ENCODE peak calls at places on chromosomes 7 and 10, in nine cellular contexts. R is PC-9, Z is astrocyte of the spinal cord, T is Calu3, A is mucosa of descending colon, U is lower leg skin, V is glutamatergic neuron, P is heart left ventricle, W is GM23338. G is an unnamed sample.

GRCh38 chr7:74236284-74236683 is 17.9 kb downstream of the RFC2 start:
- DNase-seq in R (no peak), Z (no peak), T (no peak), A (no peak), U (no peak), V (no peak), P (no peak), W (no peak), G (no peak)

GRCh38 chr7:5695037-5695708 is 86.3 kb downstream of the RNF216 start:
- DNase-seq in R (no peak), Z (peak; percentile 95), T (no peak), A (peak; percentile 36), U (no peak), V (no peak), P (peak; percentile 68), W (no peak), G (no peak)

GRCh38 chr10:100362570-100363496 is 15.8 kb downstream of the SCD start:
- DNase-seq in R (no peak), Z (no peak), T (no peak), A (no peak), U (no peak), V (no peak), P (no peak), W (no peak), G (no peak)

GRCh38 chr10:35339946-35340345 is 3.6 kb downstream of the CCNY start:
- DNase-seq in R (no peak), Z (no peak), T (no peak), A (no peak), U (no peak), V (no peak), P (no peak), W (no peak), G (no peak)

GRCh38 chr7:2970907-2971306 is 72.8 kb downstream of the CARD11 start:
- DNase-seq in R (no peak), Z (no peak), T (no peak), A (no peak), U (no peak), V (no peak), P (no peak), W (no peak), G (peak; percentile 34)

GRCh38 chr10:91409069-91409868 is 875 bp upstream of the HECTD2 start:
- DNase-seq in R (peak; percentile 42), Z (peak; percentile 89), T (peak; percentile 31), A (peak; percentile 82), U (peak; percentile 81), V (peak; percentile 71), P (peak; percentile 92), W (peak; percentile 61), G (peak; percentile 87)

GRCh38 chr10:34168429-34168828 is 646.7 kb downstream of the PARD3 start:
- DNase-seq in R (no peak), Z (no peak), T (no peak), A (peak; percentile 15), U (no peak), V (no peak), P (peak; percentile 38), W (no peak), G (no peak)

GRCh38 chr10:62373995-62374861 is at the start of gene ZNF365:
- DNase-seq in R (no peak), Z (peak; percentile 27), T (peak; percentile 56), A (no peak), U (no peak), V (peak; percentile 75), P (peak; percentile 34), W (peak; percentile 78), G (no peak)

GRCh38 chr7:89773594-89773993 is 380.7 kb upstream of the STEAP1 start:
- DNase-seq in R (no peak), Z (no peak), T (no peak), A (no peak), U (no peak), V (no peak), P (no peak), W (no peak), G (no peak)

GRCh38 chr10:110151871-110152270 is 55.5 kb upstream of the MXI1 start:
- DNase-seq in R (no peak), Z (no peak), T (no peak), A (no peak), U (no peak), V (no peak), P (no peak), W (no peak), G (no peak)

DNA sequence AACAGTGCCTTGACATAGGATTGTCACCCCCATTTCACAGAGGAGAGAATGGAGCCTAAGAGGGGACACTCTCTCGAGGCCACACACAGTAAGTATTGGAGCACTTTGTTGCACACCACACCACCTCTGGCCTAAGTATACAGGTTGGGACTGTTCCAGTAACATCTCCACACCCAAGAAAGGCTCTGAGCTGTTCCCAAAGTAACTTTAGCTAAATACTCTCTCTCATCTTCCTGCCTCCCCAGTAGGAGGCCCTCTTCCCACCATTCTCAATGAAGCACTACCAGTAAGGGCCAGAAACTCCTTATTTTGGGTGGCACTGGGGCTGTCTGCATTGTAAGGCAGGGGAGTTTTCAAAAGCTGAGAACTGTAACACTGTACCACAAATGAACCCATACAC is 189.5 kb downstream of the ZNF438 start:
- DNase-seq in R (no peak), Z (no peak), T (no peak), A (no peak), U (no peak), V (no peak), P (no peak), W (no peak), G (no peak)
- TF ChIP-seq CTCF in R (no peak), Z (peak; percentile 4), T (no peak), A (no peak), U (no peak), V (no peak), P (no peak), W (peak; percentile 51), G (no peak)

DNA sequence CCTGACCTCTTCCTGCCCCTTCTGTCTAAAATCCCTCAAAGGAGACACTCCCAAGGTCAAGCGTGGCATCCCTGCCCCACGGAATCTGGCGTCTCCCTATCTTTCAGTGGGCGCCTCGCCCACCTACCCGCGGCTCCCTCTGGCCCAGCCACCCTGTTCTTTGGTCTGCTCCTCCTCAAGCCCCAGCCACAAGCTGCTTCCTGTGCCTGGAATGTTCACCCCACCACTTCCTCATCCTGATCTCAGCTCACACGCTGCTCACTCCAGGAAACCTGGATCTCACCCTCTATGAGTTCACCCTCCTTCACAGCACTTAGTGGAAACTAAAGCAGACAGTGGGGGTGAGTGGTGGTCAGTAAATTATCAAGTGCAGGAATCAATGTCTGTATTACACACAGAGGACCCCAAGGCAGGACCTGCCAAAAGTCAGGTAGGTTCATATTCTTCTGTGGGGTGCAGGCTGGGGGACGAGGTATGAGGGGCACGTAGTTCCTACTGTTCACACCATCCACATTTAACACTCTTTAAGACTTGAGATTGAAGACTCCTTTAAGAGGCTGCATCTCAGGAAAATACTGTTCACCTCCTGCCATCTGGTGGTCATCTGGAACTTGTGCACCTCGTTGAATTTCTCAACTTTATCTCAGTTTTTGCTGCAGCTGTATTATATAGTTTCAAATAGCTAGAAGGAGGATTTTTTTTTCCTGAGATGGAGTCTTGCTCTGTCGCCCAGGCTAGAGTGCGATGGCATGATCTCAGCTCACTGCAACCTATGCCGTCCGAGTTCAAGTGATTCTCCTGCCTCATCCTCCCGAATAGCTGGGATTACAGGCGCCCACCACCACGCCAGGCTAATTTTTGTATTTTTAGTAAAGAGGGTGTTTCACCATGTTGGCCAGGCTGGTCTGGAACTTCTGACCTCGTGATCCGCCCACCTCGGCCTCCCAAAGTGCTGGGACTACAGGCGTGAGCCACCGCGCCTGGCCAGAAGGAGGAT is 166.6 kb downstream of the ARHGAP21 start:
- DNase-seq in R (peak; percentile 47), Z (peak; percentile 79), T (peak; percentile 52), A (peak; percentile 30), U (no peak), V (no peak), P (no peak), W (peak; percentile 76), G (no peak)
- TF ChIP-seq CTCF in R (peak; percentile 75), Z (peak; percentile 68), T (peak; percentile 64), A (peak; percentile 36), U (no peak), V (peak; percentile 68), P (peak; percentile 57), W (peak; percentile 82), G (peak; percentile 88)

DNA sequence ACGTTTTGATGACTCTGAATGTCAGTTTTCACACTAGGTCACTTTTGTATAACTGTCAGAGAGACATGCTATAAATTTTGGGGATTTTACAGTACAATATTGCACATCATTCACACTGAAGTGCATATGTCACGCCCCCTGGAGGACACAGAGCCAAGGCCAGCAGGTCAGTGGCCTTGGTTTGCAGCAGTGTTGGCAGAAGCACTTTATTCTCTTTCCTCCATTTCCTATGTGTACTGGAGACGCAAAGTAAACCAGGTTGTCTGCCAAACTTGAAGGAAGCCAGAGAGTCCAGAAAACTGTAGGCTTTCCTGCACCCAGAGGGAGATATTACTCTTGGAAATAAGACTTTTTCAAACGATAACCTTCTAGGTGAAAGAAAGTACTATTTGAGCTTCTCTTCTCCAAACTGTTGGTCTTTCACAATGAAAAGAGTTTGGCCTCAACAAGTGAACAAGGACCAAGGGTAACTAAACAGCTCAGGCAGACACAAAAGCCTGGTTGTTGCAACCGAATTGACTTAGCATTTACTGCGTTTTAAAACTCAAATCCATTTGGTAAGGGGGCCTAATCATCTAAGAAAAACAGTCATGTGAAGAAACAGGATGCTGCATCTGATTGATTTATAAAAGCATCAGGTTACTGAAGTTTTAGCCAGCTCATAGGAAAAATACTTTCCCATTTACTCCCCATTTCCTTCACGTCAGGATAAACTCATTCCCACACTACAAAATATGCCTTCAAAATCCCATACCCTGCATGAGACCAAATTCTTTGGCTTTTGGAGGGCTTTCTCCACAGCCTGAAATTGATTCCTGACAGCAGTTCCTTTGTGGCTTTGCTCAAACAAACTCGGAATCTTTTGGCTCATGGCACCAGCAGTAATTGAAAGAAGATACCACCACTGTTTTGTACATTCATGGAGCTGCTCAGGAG is 83.0 kb upstream of the SEC61G start:
- DNase-seq in R (peak; percentile 48), Z (peak; percentile 91), T (peak; percentile 66), A (peak; percentile 38), U (no peak), V (peak; percentile 52), P (peak; percentile 42), W (peak; percentile 66), G (no peak)
- TF ChIP-seq CTCF in R (peak; percentile 77), Z (peak; percentile 44), T (peak; percentile 72), A (no peak), U (no peak), V (peak; percentile 43), P (peak; percentile 28), W (peak; percentile 74), G (peak; percentile 60)

GRCh38 chr10:19689231-19689630 is 127.0 kb upstream of the PLXDC2 start:
- DNase-seq in R (no peak), Z (no peak), T (no peak), A (no peak), U (no peak), V (no peak), P (no peak), W (no peak), G (no peak)

GRCh38 chr10:19688344-19688743 is 127.9 kb upstream of the PLXDC2 start:
- DNase-seq in R (no peak), Z (no peak), T (no peak), A (no peak), U (no peak), V (no peak), P (no peak), W (no peak), G (no peak)

GRCh38 chr10:19683326-19683725 is 132.9 kb upstream of the PLXDC2 start:
- DNase-seq in R (no peak), Z (peak; percentile 32), T (no peak), A (no peak), U (no peak), V (no peak), P (no peak), W (no peak), G (no peak)

DNA sequence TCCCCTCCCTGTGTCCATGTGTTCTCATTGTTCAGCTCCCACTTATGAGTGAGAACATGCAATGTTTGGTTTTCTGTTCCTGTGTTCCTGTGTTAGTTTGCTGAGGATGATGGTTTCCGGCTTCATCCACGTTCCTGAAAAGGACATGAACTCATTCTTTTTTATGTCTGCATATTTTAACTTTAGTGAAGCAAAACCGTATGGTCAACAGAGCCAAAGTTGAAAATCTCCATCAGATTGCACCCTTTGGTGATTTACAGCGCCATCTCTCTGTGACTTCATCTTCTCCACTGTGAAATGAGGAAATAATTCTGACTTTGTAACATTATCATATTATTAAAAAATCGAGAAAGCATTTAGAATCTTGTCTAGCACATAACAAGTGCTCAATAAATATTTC is 132.3 kb upstream of the PLXDC2 start:
- DNase-seq in R (no peak), Z (peak; percentile 37), T (no peak), A (no peak), U (no peak), V (no peak), P (no peak), W (peak; percentile 34), G (no peak)
- TF ChIP-seq CTCF in R (no peak), Z (peak; percentile 13), T (no peak), A (no peak), U (no peak), V (no peak), P (no peak), W (peak; percentile 57), G (peak; percentile 53)

G was measured in chondrocyte.